ENCODE peak calls at places on chromosomes 16 and 17, in four cellular contexts. One of them, this sample, is unnamed.

GRCh38 chr17:51057534-51057933 is 63.1 kb downstream of the SPAG9 start:
- DNase-seq in T-helper 2 cell: no peak
- DNase-seq in cardiac muscle cell: no peak
- DNase-seq in stromal cell of bone marrow: no peak
- DNase-seq in this sample: no peak

GRCh38 chr17:45261577-45262515 is at the start of gene SPATA32:
- DNase-seq in stromal cell of bone marrow: no peak
- DNase-seq in cardiac muscle cell: peak
- DNase-seq in T-helper 2 cell: peak
- DNase-seq in this sample: peak

GRCh38 chr17:45639297-45639849 is 144.7 kb upstream of the CRHR1 start:
- DNase-seq in cardiac muscle cell: no peak
- DNase-seq in stromal cell of bone marrow: peak
- DNase-seq in T-helper 2 cell: no peak
- DNase-seq in this sample: no peak

GRCh38 chr16:324451-325334 is 27.8 kb downstream of the AXIN1 start:
- DNase-seq in cardiac muscle cell: no peak
- DNase-seq in stromal cell of bone marrow: no peak
- DNase-seq in T-helper 2 cell: peak
- DNase-seq in this sample: peak

GRCh38 chr17:15966879-15967248 is 21.9 kb downstream of the ADORA2B start:
- DNase-seq in T-helper 2 cell: no peak
- DNase-seq in cardiac muscle cell: peak
- DNase-seq in stromal cell of bone marrow: no peak
- DNase-seq in this sample: no peak

GRCh38 chr17:4199818-4200402 is 56.9 kb downstream of the CYB5D2 start:
- DNase-seq in cardiac muscle cell: peak
- DNase-seq in stromal cell of bone marrow: peak
- DNase-seq in T-helper 2 cell: peak
- DNase-seq in this sample: no peak

GRCh38 chr17:46842835-46843234 is 8.5 kb upstream of the WNT9B start:
- DNase-seq in T-helper 2 cell: no peak
- DNase-seq in stromal cell of bone marrow: no peak
- DNase-seq in cardiac muscle cell: no peak
- DNase-seq in this sample: no peak

GRCh38 chr16:66569131-66569530 is 2.9 kb downstream of the CMTM1 start:
- DNase-seq in T-helper 2 cell: no peak
- DNase-seq in cardiac muscle cell: no peak
- DNase-seq in stromal cell of bone marrow: peak
- DNase-seq in this sample: no peak

GRCh38 chr16:54936979-54937672 is 6.5 kb downstream of the IRX5 start:
- DNase-seq in T-helper 2 cell: peak
- DNase-seq in cardiac muscle cell: peak
- DNase-seq in stromal cell of bone marrow: no peak
- DNase-seq in this sample: no peak

GRCh38 chr16:51392651-51393187 is 241.6 kb upstream of the SALL1 start:
- DNase-seq in cardiac muscle cell: no peak
- DNase-seq in T-helper 2 cell: no peak
- DNase-seq in stromal cell of bone marrow: peak
- DNase-seq in this sample: no peak

GRCh38 chr16:88639231-88640038 is 1.1 kb downstream of the IL17C start:
- DNase-seq in T-helper 2 cell: no peak
- DNase-seq in cardiac muscle cell: no peak
- DNase-seq in stromal cell of bone marrow: no peak
- DNase-seq in this sample: no peak

GRCh38 chr16:79601092-79601977 is 798 bp upstream of the MAF start:
- DNase-seq in stromal cell of bone marrow: no peak
- DNase-seq in cardiac muscle cell: peak
- DNase-seq in T-helper 2 cell: peak
- DNase-seq in this sample: no peak

GRCh38 chr17:51572115-51572514 is 311.8 kb downstream of the UTP18 start:
- DNase-seq in T-helper 2 cell: no peak
- DNase-seq in stromal cell of bone marrow: no peak
- DNase-seq in cardiac muscle cell: no peak
- DNase-seq in this sample: no peak

GRCh38 chr17:55479903-55480302 is 31.3 kb downstream of the SMIM36 start:
- DNase-seq in stromal cell of bone marrow: no peak
- DNase-seq in T-helper 2 cell: no peak
- DNase-seq in cardiac muscle cell: peak
- DNase-seq in this sample: no peak

GRCh38 chr17:80113033-80113484 is 11.7 kb downstream of the GAA start:
- DNase-seq in T-helper 2 cell: no peak
- DNase-seq in stromal cell of bone marrow: no peak
- DNase-seq in cardiac muscle cell: no peak
- DNase-seq in this sample: no peak

GRCh38 chr16:15775663-15776304 is 81.0 kb downstream of the MYH11 start:
- DNase-seq in stromal cell of bone marrow: no peak
- DNase-seq in cardiac muscle cell: no peak
- DNase-seq in T-helper 2 cell: no peak
- DNase-seq in this sample: no peak

GRCh38 chr17:45172541-45173286 is 11.0 kb downstream of the HEXIM2 start:
- DNase-seq in stromal cell of bone marrow: peak
- DNase-seq in T-helper 2 cell: peak
- DNase-seq in cardiac muscle cell: no peak
- DNase-seq in this sample: no peak

GRCh38 chr17:4195306-4195705 is 52.3 kb downstream of the CYB5D2 start:
- DNase-seq in cardiac muscle cell: no peak
- DNase-seq in T-helper 2 cell: no peak
- DNase-seq in stromal cell of bone marrow: peak
- DNase-seq in this sample: no peak

GRCh38 chr16:82542714-82543113 is 84.1 kb upstream of the CDH13 start:
- DNase-seq in cardiac muscle cell: no peak
- DNase-seq in stromal cell of bone marrow: no peak
- DNase-seq in T-helper 2 cell: no peak
- DNase-seq in this sample: no peak

GRCh38 chr16:88991813-88992350 is 14.9 kb upstream of the CBFA2T3 start:
- DNase-seq in stromal cell of bone marrow: no peak
- DNase-seq in T-helper 2 cell: no peak
- DNase-seq in cardiac muscle cell: no peak
- DNase-seq in this sample: no peak